ENCODE peak calls at places on chromosomes 5 and 9, in eight cellular contexts. One of them, this sample, is unnamed.

GRCh38 chr9:94771096-94771495 is 44.6 kb downstream of the AOPEP start:
- DNase-seq in CD14-positive monocyte: no peak
- DNase-seq in foreskin keratinocyte: no peak
- DNase-seq in fibroblast of mammary gland: no peak
- DNase-seq in endothelial cell: no peak
- DNase-seq in choroid plexus epithelial cell: no peak
- DNase-seq in AG09319: no peak
- DNase-seq in RWPE1: no peak
- DNase-seq in this sample: no peak

GRCh38 chr5:9148242-9148641 is 397.6 kb downstream of the SEMA5A start:
- DNase-seq in RWPE1: no peak
- DNase-seq in endothelial cell: no peak
- DNase-seq in AG09319: no peak
- DNase-seq in fibroblast of mammary gland: peak
- DNase-seq in choroid plexus epithelial cell: no peak
- DNase-seq in foreskin keratinocyte: no peak
- DNase-seq in CD14-positive monocyte: no peak
- DNase-seq in this sample: no peak

GRCh38 chr5:28473531-28474107 is 1435.2 kb upstream of the CDH9 start:
- DNase-seq in endothelial cell: no peak
- DNase-seq in CD14-positive monocyte: no peak
- DNase-seq in AG09319: no peak
- DNase-seq in fibroblast of mammary gland: peak
- DNase-seq in foreskin keratinocyte: peak
- DNase-seq in choroid plexus epithelial cell: peak
- DNase-seq in RWPE1: peak
- DNase-seq in this sample: no peak

GRCh38 chr9:137299938-137300337 is 2.1 kb downstream of the NRARP start:
- DNase-seq in AG09319: no peak
- DNase-seq in foreskin keratinocyte: no peak
- DNase-seq in RWPE1: no peak
- DNase-seq in endothelial cell: no peak
- DNase-seq in CD14-positive monocyte: no peak
- DNase-seq in fibroblast of mammary gland: no peak
- DNase-seq in choroid plexus epithelial cell: no peak
- DNase-seq in this sample: no peak

GRCh38 chr5:34762321-34762871 is 76.6 kb upstream of the TTC23L start:
- DNase-seq in endothelial cell: no peak
- DNase-seq in AG09319: peak
- DNase-seq in foreskin keratinocyte: no peak
- DNase-seq in CD14-positive monocyte: no peak
- DNase-seq in choroid plexus epithelial cell: peak
- DNase-seq in fibroblast of mammary gland: peak
- DNase-seq in RWPE1: no peak
- DNase-seq in this sample: no peak

GRCh38 chr9:2307480-2307879 is 292.3 kb downstream of the SMARCA2 start:
- DNase-seq in fibroblast of mammary gland: peak
- DNase-seq in RWPE1: no peak
- DNase-seq in CD14-positive monocyte: no peak
- DNase-seq in AG09319: peak
- DNase-seq in foreskin keratinocyte: no peak
- DNase-seq in endothelial cell: no peak
- DNase-seq in choroid plexus epithelial cell: peak
- DNase-seq in this sample: no peak

GRCh38 chr5:139422307-139422893 is 16.9 kb downstream of the DNAJC18 start:
- DNase-seq in fibroblast of mammary gland: peak
- DNase-seq in AG09319: peak
- DNase-seq in endothelial cell: peak
- DNase-seq in RWPE1: peak
- DNase-seq in foreskin keratinocyte: no peak
- DNase-seq in choroid plexus epithelial cell: peak
- DNase-seq in CD14-positive monocyte: no peak
- DNase-seq in this sample: no peak

GRCh38 chr9:13487071-13487470 is 207.6 kb upstream of the MPDZ start:
- DNase-seq in endothelial cell: no peak
- DNase-seq in choroid plexus epithelial cell: no peak
- DNase-seq in AG09319: no peak
- DNase-seq in foreskin keratinocyte: no peak
- DNase-seq in RWPE1: no peak
- DNase-seq in fibroblast of mammary gland: no peak
- DNase-seq in CD14-positive monocyte: no peak
- DNase-seq in this sample: no peak

GRCh38 chr5:126449751-126450271 is 26.6 kb downstream of the GRAMD2B start:
- DNase-seq in foreskin keratinocyte: peak
- DNase-seq in AG09319: no peak
- DNase-seq in CD14-positive monocyte: no peak
- DNase-seq in RWPE1: peak
- DNase-seq in fibroblast of mammary gland: peak
- DNase-seq in endothelial cell: no peak
- DNase-seq in choroid plexus epithelial cell: peak
- DNase-seq in this sample: no peak

GRCh38 chr9:115524467-115525059 is 406.6 kb upstream of the TNC start:
- DNase-seq in CD14-positive monocyte: no peak
- DNase-seq in choroid plexus epithelial cell: peak
- DNase-seq in foreskin keratinocyte: peak
- DNase-seq in RWPE1: peak
- DNase-seq in fibroblast of mammary gland: peak
- DNase-seq in AG09319: no peak
- DNase-seq in endothelial cell: peak
- DNase-seq in this sample: no peak

GRCh38 chr9:124349675-124350484 is 65.4 kb downstream of the PSMB7 start:
- DNase-seq in choroid plexus epithelial cell: no peak
- DNase-seq in AG09319: no peak
- DNase-seq in CD14-positive monocyte: peak
- DNase-seq in RWPE1: no peak
- DNase-seq in endothelial cell: no peak
- DNase-seq in fibroblast of mammary gland: no peak
- DNase-seq in foreskin keratinocyte: no peak
- DNase-seq in this sample: no peak

GRCh38 chr9:136848393-136849037 is 694 bp upstream of the PHPT1 start:
- DNase-seq in fibroblast of mammary gland: peak
- DNase-seq in RWPE1: peak
- DNase-seq in AG09319: no peak
- DNase-seq in foreskin keratinocyte: no peak
- DNase-seq in choroid plexus epithelial cell: peak
- DNase-seq in CD14-positive monocyte: no peak
- DNase-seq in endothelial cell: peak
- DNase-seq in this sample: no peak

GRCh38 chr9:18071651-18072060 is 402.3 kb upstream of the ADAMTSL1 start:
- DNase-seq in choroid plexus epithelial cell: no peak
- DNase-seq in AG09319: no peak
- DNase-seq in foreskin keratinocyte: peak
- DNase-seq in CD14-positive monocyte: no peak
- DNase-seq in fibroblast of mammary gland: peak
- DNase-seq in endothelial cell: no peak
- DNase-seq in RWPE1: no peak
- DNase-seq in this sample: no peak

GRCh38 chr9:98745470-98745869 is 36.7 kb upstream of the GABBR2 start:
- DNase-seq in fibroblast of mammary gland: no peak
- DNase-seq in RWPE1: no peak
- DNase-seq in CD14-positive monocyte: no peak
- DNase-seq in endothelial cell: no peak
- DNase-seq in AG09319: no peak
- DNase-seq in choroid plexus epithelial cell: no peak
- DNase-seq in foreskin keratinocyte: no peak
- DNase-seq in this sample: no peak

GRCh38 chr9:14741369-14741768 is 18.8 kb upstream of the CER1 start:
- DNase-seq in AG09319: no peak
- DNase-seq in foreskin keratinocyte: no peak
- DNase-seq in choroid plexus epithelial cell: no peak
- DNase-seq in CD14-positive monocyte: no peak
- DNase-seq in fibroblast of mammary gland: no peak
- DNase-seq in RWPE1: no peak
- DNase-seq in endothelial cell: no peak
- DNase-seq in this sample: no peak

GRCh38 chr5:68335075-68335474 is 119.5 kb downstream of the PIK3R1 start:
- DNase-seq in foreskin keratinocyte: no peak
- DNase-seq in RWPE1: no peak
- DNase-seq in fibroblast of mammary gland: no peak
- DNase-seq in choroid plexus epithelial cell: no peak
- DNase-seq in endothelial cell: no peak
- DNase-seq in AG09319: no peak
- DNase-seq in CD14-positive monocyte: no peak
- DNase-seq in this sample: no peak

GRCh38 chr9:113427629-113428028 is 17.1 kb downstream of the C9orf43 start:
- DNase-seq in fibroblast of mammary gland: peak
- DNase-seq in AG09319: no peak
- DNase-seq in RWPE1: no peak
- DNase-seq in CD14-positive monocyte: no peak
- DNase-seq in foreskin keratinocyte: no peak
- DNase-seq in endothelial cell: no peak
- DNase-seq in choroid plexus epithelial cell: peak
- DNase-seq in this sample: no peak

GRCh38 chr9:13598738-13599137 is 319.2 kb upstream of the MPDZ start:
- DNase-seq in choroid plexus epithelial cell: peak
- DNase-seq in CD14-positive monocyte: no peak
- DNase-seq in endothelial cell: no peak
- DNase-seq in RWPE1: no peak
- DNase-seq in foreskin keratinocyte: no peak
- DNase-seq in fibroblast of mammary gland: no peak
- DNase-seq in AG09319: no peak
- DNase-seq in this sample: no peak

GRCh38 chr5:11384441-11385250 is 519.6 kb downstream of the CTNND2 start:
- DNase-seq in endothelial cell: peak
- DNase-seq in AG09319: no peak
- DNase-seq in choroid plexus epithelial cell: no peak
- DNase-seq in RWPE1: no peak
- DNase-seq in CD14-positive monocyte: no peak
- DNase-seq in fibroblast of mammary gland: no peak
- DNase-seq in foreskin keratinocyte: no peak
- DNase-seq in this sample: no peak

GRCh38 chr5:55899344-55899743 is 48.2 kb downstream of the IL31RA start:
- DNase-seq in endothelial cell: no peak
- DNase-seq in fibroblast of mammary gland: peak
- DNase-seq in RWPE1: no peak
- DNase-seq in AG09319: no peak
- DNase-seq in CD14-positive monocyte: no peak
- DNase-seq in foreskin keratinocyte: no peak
- DNase-seq in choroid plexus epithelial cell: peak
- DNase-seq in this sample: no peak

GRCh38 chr9:71209890-71210289 is 88.5 kb upstream of the TRPM3 start:
- DNase-seq in CD14-positive monocyte: no peak
- DNase-seq in RWPE1: no peak
- DNase-seq in fibroblast of mammary gland: no peak
- DNase-seq in AG09319: no peak
- DNase-seq in foreskin keratinocyte: no peak
- DNase-seq in endothelial cell: no peak
- DNase-seq in choroid plexus epithelial cell: no peak
- DNase-seq in this sample: no peak

GRCh38 chr5:6489786-6490185 is 41.1 kb downstream of the UBE2QL1 start:
- DNase-seq in foreskin keratinocyte: no peak
- DNase-seq in fibroblast of mammary gland: no peak
- DNase-seq in CD14-positive monocyte: no peak
- DNase-seq in choroid plexus epithelial cell: no peak
- DNase-seq in RWPE1: no peak
- DNase-seq in AG09319: no peak
- DNase-seq in endothelial cell: no peak
- DNase-seq in this sample: no peak

GRCh38 chr5:91927439-91927838 is 544.3 kb upstream of the ARRDC3 start:
- DNase-seq in fibroblast of mammary gland: no peak
- DNase-seq in RWPE1: no peak
- DNase-seq in endothelial cell: no peak
- DNase-seq in choroid plexus epithelial cell: no peak
- DNase-seq in foreskin keratinocyte: no peak
- DNase-seq in AG09319: no peak
- DNase-seq in CD14-positive monocyte: no peak
- DNase-seq in this sample: no peak

GRCh38 chr5:91929522-91929817 is 546.4 kb upstream of the ARRDC3 start:
- DNase-seq in endothelial cell: no peak
- DNase-seq in foreskin keratinocyte: no peak
- DNase-seq in AG09319: no peak
- DNase-seq in choroid plexus epithelial cell: no peak
- DNase-seq in fibroblast of mammary gland: no peak
- DNase-seq in CD14-positive monocyte: no peak
- DNase-seq in RWPE1: no peak
- DNase-seq in this sample: no peak

GRCh38 chr5:91925249-91925648 is 542.1 kb upstream of the ARRDC3 start:
- DNase-seq in foreskin keratinocyte: no peak
- DNase-seq in endothelial cell: no peak
- DNase-seq in fibroblast of mammary gland: peak
- DNase-seq in RWPE1: no peak
- DNase-seq in CD14-positive monocyte: no peak
- DNase-seq in AG09319: no peak
- DNase-seq in choroid plexus epithelial cell: no peak
- DNase-seq in this sample: no peak

GRCh38 chr5:91928751-91929521 is 545.8 kb upstream of the ARRDC3 start:
- DNase-seq in choroid plexus epithelial cell: peak
- DNase-seq in AG09319: no peak
- DNase-seq in foreskin keratinocyte: peak
- DNase-seq in fibroblast of mammary gland: peak
- DNase-seq in RWPE1: peak
- DNase-seq in endothelial cell: no peak
- DNase-seq in CD14-positive monocyte: no peak
- DNase-seq in this sample: no peak
- TF ChIP-seq CTCF in choroid plexus epithelial cell: peak
- TF ChIP-seq CTCF in AG09319: peak
- TF ChIP-seq CTCF in foreskin keratinocyte: peak
- TF ChIP-seq CTCF in fibroblast of mammary gland: peak
- TF ChIP-seq CTCF in RWPE1: peak
- TF ChIP-seq CTCF in endothelial cell: peak
- TF ChIP-seq CTCF in CD14-positive monocyte: peak
- TF ChIP-seq CTCF in this sample: no peak

DNA sequence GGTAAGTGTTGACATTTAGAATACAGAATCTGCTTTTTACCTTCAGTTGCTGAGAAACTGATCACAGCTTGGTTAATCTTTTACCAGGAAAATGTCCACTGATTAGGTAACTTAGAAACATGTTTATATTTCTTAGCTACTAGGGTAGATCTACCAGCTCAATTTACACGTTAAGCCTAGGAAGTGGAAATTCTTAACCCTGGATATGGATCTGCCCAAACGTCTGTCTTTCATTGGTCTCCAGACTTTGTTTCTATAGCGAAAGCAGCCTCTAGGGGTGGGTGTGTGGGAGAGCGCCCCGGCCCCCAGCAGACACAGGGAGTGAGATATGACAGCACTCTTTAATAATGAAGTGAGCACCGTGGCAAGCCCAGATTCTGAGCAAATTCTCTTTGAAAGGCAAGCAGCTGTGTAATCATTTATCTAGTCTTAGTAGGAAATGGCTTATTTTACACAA is 141.6 kb upstream of the ZNF608 start:
- DNase-seq in fibroblast of mammary gland: no peak
- DNase-seq in CD14-positive monocyte: no peak
- DNase-seq in AG09319: no peak
- DNase-seq in RWPE1: no peak
- DNase-seq in choroid plexus epithelial cell: peak
- DNase-seq in endothelial cell: peak
- DNase-seq in foreskin keratinocyte: no peak
- DNase-seq in this sample: no peak
- TF ChIP-seq CTCF in fibroblast of mammary gland: no peak
- TF ChIP-seq CTCF in CD14-positive monocyte: no peak
- TF ChIP-seq CTCF in AG09319: no peak
- TF ChIP-seq CTCF in RWPE1: no peak
- TF ChIP-seq CTCF in choroid plexus epithelial cell: peak
- TF ChIP-seq CTCF in endothelial cell: no peak
- TF ChIP-seq CTCF in foreskin keratinocyte: no peak
- TF ChIP-seq CTCF in this sample: no peak

GRCh38 chr9:131668439-131669233 is 71.2 kb downstream of the RAPGEF1 start:
- DNase-seq in endothelial cell: no peak
- DNase-seq in AG09319: no peak
- DNase-seq in foreskin keratinocyte: no peak
- DNase-seq in CD14-positive monocyte: peak
- DNase-seq in fibroblast of mammary gland: peak
- DNase-seq in choroid plexus epithelial cell: peak
- DNase-seq in RWPE1: peak
- DNase-seq in this sample: no peak
- TF ChIP-seq CTCF in endothelial cell: no peak
- TF ChIP-seq CTCF in AG09319: no peak
- TF ChIP-seq CTCF in foreskin keratinocyte: peak
- TF ChIP-seq CTCF in CD14-positive monocyte: no peak
- TF ChIP-seq CTCF in fibroblast of mammary gland: no peak
- TF ChIP-seq CTCF in choroid plexus epithelial cell: peak
- TF ChIP-seq CTCF in RWPE1: no peak
- TF ChIP-seq CTCF in this sample: no peak

GRCh38 chr5:116646611-116647289 is 72.1 kb upstream of the SEMA6A start:
- DNase-seq in choroid plexus epithelial cell: no peak
- DNase-seq in endothelial cell: no peak
- DNase-seq in fibroblast of mammary gland: no peak
- DNase-seq in foreskin keratinocyte: no peak
- DNase-seq in AG09319: no peak
- DNase-seq in CD14-positive monocyte: no peak
- DNase-seq in RWPE1: no peak
- DNase-seq in this sample: no peak
- TF ChIP-seq CTCF in choroid plexus epithelial cell: no peak
- TF ChIP-seq CTCF in endothelial cell: no peak
- TF ChIP-seq CTCF in fibroblast of mammary gland: no peak
- TF ChIP-seq CTCF in foreskin keratinocyte: no peak
- TF ChIP-seq CTCF in AG09319: no peak
- TF ChIP-seq CTCF in CD14-positive monocyte: no peak
- TF ChIP-seq CTCF in RWPE1: no peak
- TF ChIP-seq CTCF in this sample: no peak